ENCODE peak calls at places on chromosome 17, in eight cellular contexts. R, U, P, C, G, Y, J and S are unnamed samples.

GRCh38 chr17:7613769-7614421 is 802 bp downstream of the FXR2 start:
- DNase-seq in R (no peak), U (no peak), P (peak), C (peak), G (no peak), Y (no peak), J (no peak), S (peak)

GRCh38 chr17:4796550-4796915 is 569 bp downstream of the PSMB6 start:
- DNase-seq in R (no peak), U (no peak), P (no peak), C (peak), G (no peak), Y (peak), J (no peak), S (no peak)

GRCh38 chr17:73351764-73352163 is 40.0 kb upstream of the CDC42EP4 start:
- DNase-seq in R (no peak), U (no peak), P (no peak), C (no peak), G (no peak), Y (no peak), J (no peak), S (no peak)

GRCh38 chr17:31843382-31843780 is 15.7 kb downstream of the COPRS start:
- DNase-seq in R (no peak), U (no peak), P (no peak), C (no peak), G (no peak), Y (no peak), J (no peak), S (no peak)

GRCh38 chr17:3956983-3957382 is 7.3 kb downstream of the ATP2A3 start:
- DNase-seq in R (no peak), U (peak), P (no peak), C (no peak), G (no peak), Y (peak), J (no peak), S (no peak)

GRCh38 chr17:7912927-7913524 is 3.1 kb downstream of the RNF227 start:
- DNase-seq in R (peak), U (peak), P (no peak), C (peak), G (peak), Y (peak), J (no peak), S (peak)

GRCh38 chr17:16519021-16519420 is 27.0 kb upstream of the LRRC75A start:
- DNase-seq in R (no peak), U (no peak), P (no peak), C (no peak), G (no peak), Y (no peak), J (no peak), S (no peak)

GRCh38 chr17:36149296-36149820 is 27.1 kb downstream of the TBC1D3B start:
- DNase-seq in R (peak), U (no peak), P (peak), C (no peak), G (peak), Y (no peak), J (no peak), S (no peak)

GRCh38 chr17:27257031-27257357 is 36.9 kb upstream of the WSB1 start:
- DNase-seq in R (no peak), U (no peak), P (no peak), C (no peak), G (no peak), Y (no peak), J (no peak), S (no peak)

GRCh38 chr17:491086-492014 is 138.7 kb upstream of the RPH3AL start:
- DNase-seq in R (no peak), U (no peak), P (peak), C (peak), G (peak), Y (no peak), J (peak), S (peak)

GRCh38 chr17:19705771-19706770 is 10.3 kb downstream of the SLC47A2 start:
- DNase-seq in R (no peak), U (peak), P (no peak), C (no peak), G (no peak), Y (no peak), J (no peak), S (no peak)

GRCh38 chr17:81398170-81398854 is 3.1 kb downstream of the BAHCC1 start:
- DNase-seq in R (no peak), U (peak), P (no peak), C (peak), G (no peak), Y (no peak), J (no peak), S (no peak)

GRCh38 chr17:21058098-21058893 is 15.5 kb upstream of the USP22 start:
- DNase-seq in R (no peak), U (peak), P (no peak), C (no peak), G (no peak), Y (no peak), J (no peak), S (no peak)

GRCh38 chr17:40307691-40308289 is 1.2 kb upstream of the RARA start:
- DNase-seq in R (no peak), U (no peak), P (no peak), C (peak), G (no peak), Y (no peak), J (no peak), S (no peak)